ENCODE peak calls at places on chromosome 2, in six cellular contexts. One of them, this sample, is unnamed.

GRCh38 chr2:2825062-2825461 is 494.0 kb upstream of the MYT1L start:
- DNase-seq in CD4-positive, alpha-beta T cell: no peak
- DNase-seq in RWPE1: no peak
- DNase-seq in neural progenitor cell: no peak
- DNase-seq in HL-60: no peak
- DNase-seq in fibroblast of the aortic adventitia: no peak
- DNase-seq in this sample: no peak

GRCh38 chr2:217941886-217942728 is 60.7 kb downstream of the TNS1 start:
- DNase-seq in RWPE1: no peak
- DNase-seq in CD4-positive, alpha-beta T cell: no peak
- DNase-seq in neural progenitor cell: no peak
- DNase-seq in HL-60: no peak
- DNase-seq in fibroblast of the aortic adventitia: no peak
- DNase-seq in this sample: no peak

GRCh38 chr2:221005338-221005737 is 566.8 kb downstream of the EPHA4 start:
- DNase-seq in CD4-positive, alpha-beta T cell: no peak
- DNase-seq in HL-60: no peak
- DNase-seq in RWPE1: no peak
- DNase-seq in fibroblast of the aortic adventitia: no peak
- DNase-seq in neural progenitor cell: no peak
- DNase-seq in this sample: no peak

GRCh38 chr2:120177011-120177621 is 46.1 kb downstream of the TMEM185B start:
- DNase-seq in fibroblast of the aortic adventitia: no peak
- DNase-seq in HL-60: peak; percentile 85
- DNase-seq in neural progenitor cell: peak; percentile 10
- DNase-seq in RWPE1: peak; percentile 77
- DNase-seq in CD4-positive, alpha-beta T cell: peak; percentile 63
- DNase-seq in this sample: peak; percentile 91

GRCh38 chr2:157339965-157340655 is 14.5 kb upstream of the ERMN start:
- DNase-seq in neural progenitor cell: no peak
- DNase-seq in fibroblast of the aortic adventitia: no peak
- DNase-seq in CD4-positive, alpha-beta T cell: no peak
- DNase-seq in HL-60: no peak
- DNase-seq in RWPE1: no peak
- DNase-seq in this sample: no peak

GRCh38 chr2:233353769-233354499 is at the start of gene DGKD:
- DNase-seq in RWPE1: peak; percentile 78
- DNase-seq in CD4-positive, alpha-beta T cell: peak; percentile 78
- DNase-seq in HL-60: peak; percentile 42
- DNase-seq in neural progenitor cell: peak; percentile 87
- DNase-seq in fibroblast of the aortic adventitia: peak; percentile 31
- DNase-seq in this sample: peak; percentile 72

GRCh38 chr2:149383340-149383739 is 53.0 kb downstream of the LYPD6 start:
- DNase-seq in CD4-positive, alpha-beta T cell: no peak
- DNase-seq in RWPE1: no peak
- DNase-seq in fibroblast of the aortic adventitia: peak; percentile 31
- DNase-seq in HL-60: no peak
- DNase-seq in neural progenitor cell: no peak
- DNase-seq in this sample: no peak

GRCh38 chr2:48607307-48608014 is 10.2 kb upstream of the GTF2A1L start:
- DNase-seq in CD4-positive, alpha-beta T cell: no peak
- DNase-seq in HL-60: no peak
- DNase-seq in neural progenitor cell: no peak
- DNase-seq in RWPE1: no peak
- DNase-seq in fibroblast of the aortic adventitia: peak; percentile 28
- DNase-seq in this sample: no peak

GRCh38 chr2:164065038-164065437 is 329.2 kb upstream of the FIGN start:
- DNase-seq in CD4-positive, alpha-beta T cell: no peak
- DNase-seq in fibroblast of the aortic adventitia: no peak
- DNase-seq in RWPE1: no peak
- DNase-seq in HL-60: no peak
- DNase-seq in neural progenitor cell: no peak
- DNase-seq in this sample: no peak

GRCh38 chr2:70569559-70569958 is 15.9 kb upstream of the TGFA start:
- DNase-seq in HL-60: no peak
- DNase-seq in CD4-positive, alpha-beta T cell: no peak
- DNase-seq in neural progenitor cell: no peak
- DNase-seq in fibroblast of the aortic adventitia: no peak
- DNase-seq in RWPE1: peak; percentile 86
- DNase-seq in this sample: no peak

GRCh38 chr2:28393115-28393836 is 618 bp downstream of the FOSL2 start:
- DNase-seq in HL-60: peak; percentile 45
- DNase-seq in neural progenitor cell: peak; percentile 72
- DNase-seq in RWPE1: no peak
- DNase-seq in CD4-positive, alpha-beta T cell: peak; percentile 43
- DNase-seq in fibroblast of the aortic adventitia: peak; percentile 65
- DNase-seq in this sample: no peak

GRCh38 chr2:193895226-193895625 is 1700.5 kb upstream of the TMEFF2 start:
- DNase-seq in fibroblast of the aortic adventitia: no peak
- DNase-seq in HL-60: no peak
- DNase-seq in neural progenitor cell: no peak
- DNase-seq in CD4-positive, alpha-beta T cell: no peak
- DNase-seq in RWPE1: no peak
- DNase-seq in this sample: no peak

GRCh38 chr2:164803772-164804466 is 37.7 kb downstream of the COBLL1 start:
- DNase-seq in CD4-positive, alpha-beta T cell: no peak
- DNase-seq in neural progenitor cell: no peak
- DNase-seq in HL-60: no peak
- DNase-seq in RWPE1: no peak
- DNase-seq in fibroblast of the aortic adventitia: peak; percentile 64
- DNase-seq in this sample: no peak

GRCh38 chr2:49801898-49802297 is 647.6 kb upstream of the FSHR start:
- DNase-seq in CD4-positive, alpha-beta T cell: no peak
- DNase-seq in neural progenitor cell: no peak
- DNase-seq in HL-60: no peak
- DNase-seq in fibroblast of the aortic adventitia: no peak
- DNase-seq in RWPE1: no peak
- DNase-seq in this sample: no peak

GRCh38 chr2:31312898-31313297 is 78.9 kb downstream of the EHD3 start:
- DNase-seq in CD4-positive, alpha-beta T cell: no peak
- DNase-seq in neural progenitor cell: no peak
- DNase-seq in fibroblast of the aortic adventitia: peak; percentile 35
- DNase-seq in HL-60: no peak
- DNase-seq in RWPE1: no peak
- DNase-seq in this sample: no peak

GRCh38 chr2:201269764-201270163 is 9.4 kb downstream of the CASP8 start:
- DNase-seq in fibroblast of the aortic adventitia: no peak
- DNase-seq in CD4-positive, alpha-beta T cell: no peak
- DNase-seq in HL-60: no peak
- DNase-seq in neural progenitor cell: no peak
- DNase-seq in RWPE1: no peak
- DNase-seq in this sample: no peak

GRCh38 chr2:30239308-30240161 is 8.2 kb downstream of the LBH start:
- DNase-seq in CD4-positive, alpha-beta T cell: peak; percentile 71
- DNase-seq in RWPE1: peak; percentile 56
- DNase-seq in neural progenitor cell: peak; percentile 69
- DNase-seq in HL-60: peak; percentile 58
- DNase-seq in fibroblast of the aortic adventitia: peak; percentile 88
- DNase-seq in this sample: no peak

GRCh38 chr2:214019973-214020345 is 390.9 kb upstream of the VWC2L start:
- DNase-seq in HL-60: no peak
- DNase-seq in fibroblast of the aortic adventitia: peak; percentile 5
- DNase-seq in neural progenitor cell: no peak
- DNase-seq in CD4-positive, alpha-beta T cell: no peak
- DNase-seq in RWPE1: no peak
- DNase-seq in this sample: no peak

GRCh38 chr2:72153924-72154323 is 6.3 kb upstream of the CYP26B1 start:
- DNase-seq in HL-60: no peak
- DNase-seq in CD4-positive, alpha-beta T cell: no peak
- DNase-seq in fibroblast of the aortic adventitia: no peak
- DNase-seq in neural progenitor cell: no peak
- DNase-seq in RWPE1: no peak
- DNase-seq in this sample: no peak

GRCh38 chr2:202337133-202337532 is 39.0 kb upstream of the BMPR2 start:
- DNase-seq in fibroblast of the aortic adventitia: no peak
- DNase-seq in HL-60: no peak
- DNase-seq in neural progenitor cell: no peak
- DNase-seq in RWPE1: no peak
- DNase-seq in CD4-positive, alpha-beta T cell: no peak
- DNase-seq in this sample: no peak

GRCh38 chr2:174439950-174440349 is 44.4 kb downstream of the SCRN3 start:
- DNase-seq in HL-60: no peak
- DNase-seq in CD4-positive, alpha-beta T cell: no peak
- DNase-seq in fibroblast of the aortic adventitia: no peak
- DNase-seq in neural progenitor cell: no peak
- DNase-seq in RWPE1: no peak
- DNase-seq in this sample: no peak

GRCh38 chr2:119260636-119261497 is 37.2 kb downstream of the STEAP3 start:
- DNase-seq in fibroblast of the aortic adventitia: peak; percentile 16
- DNase-seq in CD4-positive, alpha-beta T cell: no peak
- DNase-seq in HL-60: no peak
- DNase-seq in RWPE1: no peak
- DNase-seq in neural progenitor cell: no peak
- DNase-seq in this sample: no peak

GRCh38 chr2:211745295-211746097 is 793.1 kb downstream of the ERBB4 start:
- DNase-seq in RWPE1: peak; percentile 56
- DNase-seq in fibroblast of the aortic adventitia: peak; percentile 71
- DNase-seq in HL-60: peak; percentile 69
- DNase-seq in CD4-positive, alpha-beta T cell: no peak
- DNase-seq in neural progenitor cell: peak; percentile 76
- DNase-seq in this sample: peak; percentile 15

GRCh38 chr2:181738074-181738473 is 57.8 kb upstream of the NEUROD1 start:
- DNase-seq in RWPE1: no peak
- DNase-seq in fibroblast of the aortic adventitia: peak; percentile 17
- DNase-seq in HL-60: no peak
- DNase-seq in neural progenitor cell: peak; percentile 18
- DNase-seq in CD4-positive, alpha-beta T cell: no peak
- DNase-seq in this sample: no peak
- TF ChIP-seq CTCF in RWPE1: no peak
- TF ChIP-seq CTCF in fibroblast of the aortic adventitia: no peak
- TF ChIP-seq CTCF in HL-60: no peak
- TF ChIP-seq CTCF in neural progenitor cell: peak; percentile 40
- TF ChIP-seq CTCF in CD4-positive, alpha-beta T cell: no peak
- TF ChIP-seq CTCF in this sample: peak; percentile 16

GRCh38 chr2:105241443-105241842 is at the start of gene GPR45:
- DNase-seq in RWPE1: no peak
- DNase-seq in HL-60: no peak
- DNase-seq in neural progenitor cell: no peak
- DNase-seq in CD4-positive, alpha-beta T cell: no peak
- DNase-seq in fibroblast of the aortic adventitia: no peak
- DNase-seq in this sample: no peak

GRCh38 chr2:105244443-105244842 is 2.9 kb downstream of the GPR45 start:
- DNase-seq in fibroblast of the aortic adventitia: no peak
- DNase-seq in neural progenitor cell: no peak
- DNase-seq in CD4-positive, alpha-beta T cell: no peak
- DNase-seq in HL-60: no peak
- DNase-seq in RWPE1: no peak
- DNase-seq in this sample: no peak

GRCh38 chr2:105242286-105242993 is 897 bp downstream of the GPR45 start:
- DNase-seq in neural progenitor cell: no peak
- DNase-seq in CD4-positive, alpha-beta T cell: no peak
- DNase-seq in fibroblast of the aortic adventitia: no peak
- DNase-seq in RWPE1: no peak
- DNase-seq in HL-60: no peak
- DNase-seq in this sample: no peak

GRCh38 chr2:105239924-105240323 is 1.6 kb upstream of the GPR45 start:
- DNase-seq in neural progenitor cell: peak; percentile 31
- DNase-seq in fibroblast of the aortic adventitia: peak; percentile 86
- DNase-seq in CD4-positive, alpha-beta T cell: no peak
- DNase-seq in RWPE1: peak; percentile 10
- DNase-seq in HL-60: no peak
- DNase-seq in this sample: no peak

GRCh38 chr2:105243961-105244360 is 2.4 kb downstream of the GPR45 start:
- DNase-seq in RWPE1: no peak
- DNase-seq in CD4-positive, alpha-beta T cell: no peak
- DNase-seq in HL-60: no peak
- DNase-seq in fibroblast of the aortic adventitia: no peak
- DNase-seq in neural progenitor cell: peak; percentile 68
- DNase-seq in this sample: no peak
- TF ChIP-seq CTCF in RWPE1: no peak
- TF ChIP-seq CTCF in CD4-positive, alpha-beta T cell: no peak
- TF ChIP-seq CTCF in HL-60: no peak
- TF ChIP-seq CTCF in fibroblast of the aortic adventitia: peak; percentile 25
- TF ChIP-seq CTCF in neural progenitor cell: peak; percentile 72
- TF ChIP-seq CTCF in this sample: peak; percentile 26

GRCh38 chr2:85770369-85770768 is 16.6 kb downstream of the ATOH8 start:
- DNase-seq in neural progenitor cell: no peak
- DNase-seq in fibroblast of the aortic adventitia: no peak
- DNase-seq in HL-60: no peak
- DNase-seq in CD4-positive, alpha-beta T cell: no peak
- DNase-seq in RWPE1: no peak
- DNase-seq in this sample: no peak

GRCh38 chr2:85769236-85769986 is 15.6 kb downstream of the ATOH8 start:
- DNase-seq in RWPE1: peak; percentile 38
- DNase-seq in HL-60: no peak
- DNase-seq in CD4-positive, alpha-beta T cell: no peak
- DNase-seq in fibroblast of the aortic adventitia: no peak
- DNase-seq in neural progenitor cell: peak; percentile 59
- DNase-seq in this sample: no peak

GRCh38 chr2:85770786-85771409 is 17.1 kb downstream of the ATOH8 start:
- DNase-seq in fibroblast of the aortic adventitia: no peak
- DNase-seq in RWPE1: no peak
- DNase-seq in neural progenitor cell: no peak
- DNase-seq in HL-60: no peak
- DNase-seq in CD4-positive, alpha-beta T cell: no peak
- DNase-seq in this sample: no peak

GRCh38 chr2:85768713-85769112 is 14.9 kb downstream of the ATOH8 start:
- DNase-seq in neural progenitor cell: peak; percentile 28
- DNase-seq in RWPE1: no peak
- DNase-seq in CD4-positive, alpha-beta T cell: no peak
- DNase-seq in fibroblast of the aortic adventitia: peak; percentile 83
- DNase-seq in HL-60: no peak
- DNase-seq in this sample: no peak

DNA sequence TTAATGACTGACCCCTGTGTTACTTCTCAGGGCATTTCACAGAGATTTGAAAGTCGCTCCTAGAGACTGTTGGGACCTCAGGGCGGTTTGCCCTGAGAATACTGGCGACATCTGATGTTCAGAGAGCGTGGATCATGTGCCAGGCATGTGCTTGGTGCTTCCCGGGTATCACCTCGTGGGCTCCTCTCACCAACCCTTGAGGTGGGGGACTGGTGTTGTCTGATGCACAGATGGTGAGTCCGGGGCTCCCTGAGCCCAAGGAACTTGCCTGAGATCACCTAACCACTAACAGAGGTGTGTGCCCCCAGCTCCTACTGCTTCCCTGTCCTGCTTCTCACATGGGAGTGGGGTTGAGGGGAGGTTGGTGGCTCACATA is 16.2 kb downstream of the ATOH8 start:
- DNase-seq in CD4-positive, alpha-beta T cell: no peak
- DNase-seq in neural progenitor cell: no peak
- DNase-seq in fibroblast of the aortic adventitia: no peak
- DNase-seq in HL-60: no peak
- DNase-seq in RWPE1: no peak
- DNase-seq in this sample: no peak
- TF ChIP-seq CTCF in CD4-positive, alpha-beta T cell: no peak
- TF ChIP-seq CTCF in neural progenitor cell: no peak
- TF ChIP-seq CTCF in fibroblast of the aortic adventitia: no peak
- TF ChIP-seq CTCF in HL-60: no peak
- TF ChIP-seq CTCF in RWPE1: no peak
- TF ChIP-seq CTCF in this sample: no peak

DNA sequence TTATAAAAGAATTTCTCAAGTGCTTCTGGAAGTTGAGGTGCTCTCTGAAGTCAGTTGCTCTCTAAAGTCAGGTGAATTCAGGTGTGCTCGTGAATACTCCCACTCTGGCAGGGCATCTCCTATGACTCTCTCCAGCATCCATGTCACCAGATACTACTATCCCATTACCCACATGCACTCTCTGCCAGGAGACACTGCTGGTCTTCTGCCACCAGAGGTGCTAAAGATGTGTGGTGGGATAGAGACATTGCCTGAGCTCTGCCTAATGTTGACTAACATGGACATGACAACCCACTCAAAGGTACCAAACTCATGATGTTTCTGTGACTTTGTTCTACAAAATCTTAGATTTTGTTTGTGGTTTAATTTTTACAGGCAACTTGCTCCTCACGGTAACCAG is 106.4 kb upstream of the HNRNPA3 start:
- DNase-seq in neural progenitor cell: no peak
- DNase-seq in CD4-positive, alpha-beta T cell: no peak
- DNase-seq in fibroblast of the aortic adventitia: no peak
- DNase-seq in HL-60: no peak
- DNase-seq in RWPE1: peak; percentile 3
- DNase-seq in this sample: no peak
- TF ChIP-seq CTCF in neural progenitor cell: peak; percentile 30
- TF ChIP-seq CTCF in CD4-positive, alpha-beta T cell: no peak
- TF ChIP-seq CTCF in fibroblast of the aortic adventitia: no peak
- TF ChIP-seq CTCF in HL-60: peak; percentile 26
- TF ChIP-seq CTCF in RWPE1: no peak
- TF ChIP-seq CTCF in this sample: peak; percentile 52